ENCODE peak calls at places on chromosomes 7 and 10, in four cellular contexts. U, D, S and T are unnamed samples.
A peak's percentile ranks its signal among the peaks of the same experiment; 100 is the strongest.

GRCh38 chr10:48299066-48299465 is 7.4 kb upstream of the MAPK8 start:
- DNase-seq in S (no peak), U (no peak), D (no peak), T (no peak)

GRCh38 chr7:28358423-28358868 is 53.9 kb upstream of the CREB5 start:
- DNase-seq in D (peak; percentile 99), U (no peak), S (peak; percentile 96), T (peak; percentile 99)

GRCh38 chr7:50711271-50712175 is 71.2 kb downstream of the GRB10 start:
- DNase-seq in U (peak; percentile 77), S (no peak), D (peak; percentile 13), T (peak; percentile 35)

GRCh38 chr7:128880791-128881457 is 18.3 kb downstream of the ATP6V1F start:
- DNase-seq in D (no peak), U (peak; percentile 43), S (no peak), T (no peak)

GRCh38 chr7:46859963-46860475 is 721.9 kb downstream of the TNS3 start:
- DNase-seq in S (peak; percentile 75), U (no peak), D (peak; percentile 81), T (peak; percentile 74)

GRCh38 chr10:128884061-128884425 is 583.0 kb upstream of the MGMT start:
- DNase-seq in D (no peak), U (no peak), S (no peak), T (no peak)

GRCh38 chr7:44986218-44987053 is 7.6 kb upstream of the MYO1G start:
- DNase-seq in S (peak; percentile 97), U (peak; percentile 98), D (peak; percentile 95), T (peak; percentile 95)

GRCh38 chr7:99021941-99022560 is 121.9 kb downstream of the SMURF1 start:
- DNase-seq in D (no peak), S (no peak), U (no peak), T (no peak)

GRCh38 chr7:7131273-7131672 is 51.1 kb upstream of the C1GALT1 start:
- DNase-seq in S (no peak), U (no peak), D (no peak), T (no peak)

GRCh38 chr10:3756360-3756740 is 28.7 kb downstream of the KLF6 start:
- DNase-seq in D (no peak), S (no peak), U (no peak), T (no peak)

GRCh38 chr7:114819629-114820362 is 102.1 kb upstream of the MDFIC start:
- DNase-seq in U (no peak), S (peak; percentile 99), D (peak; percentile 96), T (peak; percentile 98)

GRCh38 chr10:114650266-114650665 is 7.8 kb downstream of the ABLIM1 start:
- DNase-seq in S (no peak), D (no peak), U (no peak), T (no peak)

GRCh38 chr7:76507723-76508406 is 2.5 kb upstream of the UPK3B start:
- DNase-seq in D (no peak), U (no peak), S (no peak), T (no peak)

GRCh38 chr7:73703985-73704639 is 15.4 kb downstream of the STX1A start:
- DNase-seq in S (no peak), U (peak; percentile 84), D (no peak), T (peak; percentile 12)

GRCh38 chr7:91835191-91836064 is 45.1 kb downstream of the MTERF1 start:
- DNase-seq in U (no peak), S (no peak), D (no peak), T (no peak)